ENCODE peak calls at places on chromosomes 11 and 22, in seven cellular contexts. M, T, D, K, Q, N and U are unnamed samples.

GRCh38 chr11:1699771-1700170 is 2.8 kb downstream of the KRTAP5-6 start:
- DNase-seq in M (no peak), T (no peak), D (no peak), K (no peak), Q (no peak), N (no peak), U (no peak)

GRCh38 chr11:65932558-65932919 is 12.7 kb upstream of the TSGA10IP start:
- DNase-seq in M (peak; percentile 57), T (no peak), D (no peak), K (peak; percentile 42), Q (no peak), N (peak; percentile 82), U (peak; percentile 65)

GRCh38 chr11:61897387-61898246 is 6.3 kb upstream of the FADS3 start:
- DNase-seq in M (peak; percentile 86), T (no peak), D (peak; percentile 46), K (peak; percentile 81), Q (peak; percentile 85), N (peak; percentile 93), U (peak; percentile 70)

GRCh38 chr11:78414321-78415051 is 3.1 kb downstream of the GAB2 start:
- DNase-seq in M (no peak), T (no peak), D (no peak), K (peak; percentile 64), Q (peak; percentile 12), N (peak; percentile 51), U (peak; percentile 66)

GRCh38 chr11:122724520-122724919 is 69.0 kb downstream of the UBASH3B start:
- DNase-seq in M (no peak), T (no peak), D (no peak), K (no peak), Q (no peak), N (peak; percentile 41), U (peak; percentile 55)

GRCh38 chr22:27318516-27318915 is 483.0 kb downstream of the MN1 start:
- DNase-seq in M (peak; percentile 21), T (no peak), D (no peak), K (no peak), Q (peak; percentile 79), N (peak; percentile 27), U (peak; percentile 67)

GRCh38 chr11:43905788-43906187 is 25.2 kb downstream of the ALKBH3 start:
- DNase-seq in M (no peak), T (no peak), D (no peak), K (no peak), Q (no peak), N (no peak), U (peak; percentile 34)

GRCh38 chr11:57237204-57237681 is at the start of gene APLNR:
- DNase-seq in M (peak; percentile 42), T (no peak), D (no peak), K (no peak), Q (no peak), N (no peak), U (no peak)

GRCh38 chr11:102421262-102421661 is 31.3 kb downstream of the TMEM123 start:
- DNase-seq in M (no peak), T (no peak), D (no peak), K (no peak), Q (no peak), N (no peak), U (no peak)
- TF ChIP-seq EZH2phosphoT487 in M (no peak), T (no peak), D (no peak), K (no peak), Q (no peak), N (no peak), U (no peak)

GRCh38 chr22:21951062-21951461 is 1.6 kb downstream of the PPM1F start:
- DNase-seq in M (no peak), T (no peak), D (no peak), K (no peak), Q (no peak), N (no peak), U (no peak)

GRCh38 chr22:21949569-21949918 is 3.1 kb downstream of the PPM1F start:
- DNase-seq in M (no peak), T (no peak), D (no peak), K (no peak), Q (no peak), N (no peak), U (no peak)

GRCh38 chr22:21949948-21950347 is 2.7 kb downstream of the PPM1F start:
- DNase-seq in M (no peak), T (no peak), D (no peak), K (no peak), Q (no peak), N (no peak), U (no peak)

GRCh38 chr22:21951931-21952465 is 650 bp downstream of the PPM1F start:
- DNase-seq in M (peak; percentile 69), T (no peak), D (peak; percentile 15), K (peak; percentile 52), Q (peak; percentile 68), N (peak; percentile 74), U (peak; percentile 76)

DNA sequence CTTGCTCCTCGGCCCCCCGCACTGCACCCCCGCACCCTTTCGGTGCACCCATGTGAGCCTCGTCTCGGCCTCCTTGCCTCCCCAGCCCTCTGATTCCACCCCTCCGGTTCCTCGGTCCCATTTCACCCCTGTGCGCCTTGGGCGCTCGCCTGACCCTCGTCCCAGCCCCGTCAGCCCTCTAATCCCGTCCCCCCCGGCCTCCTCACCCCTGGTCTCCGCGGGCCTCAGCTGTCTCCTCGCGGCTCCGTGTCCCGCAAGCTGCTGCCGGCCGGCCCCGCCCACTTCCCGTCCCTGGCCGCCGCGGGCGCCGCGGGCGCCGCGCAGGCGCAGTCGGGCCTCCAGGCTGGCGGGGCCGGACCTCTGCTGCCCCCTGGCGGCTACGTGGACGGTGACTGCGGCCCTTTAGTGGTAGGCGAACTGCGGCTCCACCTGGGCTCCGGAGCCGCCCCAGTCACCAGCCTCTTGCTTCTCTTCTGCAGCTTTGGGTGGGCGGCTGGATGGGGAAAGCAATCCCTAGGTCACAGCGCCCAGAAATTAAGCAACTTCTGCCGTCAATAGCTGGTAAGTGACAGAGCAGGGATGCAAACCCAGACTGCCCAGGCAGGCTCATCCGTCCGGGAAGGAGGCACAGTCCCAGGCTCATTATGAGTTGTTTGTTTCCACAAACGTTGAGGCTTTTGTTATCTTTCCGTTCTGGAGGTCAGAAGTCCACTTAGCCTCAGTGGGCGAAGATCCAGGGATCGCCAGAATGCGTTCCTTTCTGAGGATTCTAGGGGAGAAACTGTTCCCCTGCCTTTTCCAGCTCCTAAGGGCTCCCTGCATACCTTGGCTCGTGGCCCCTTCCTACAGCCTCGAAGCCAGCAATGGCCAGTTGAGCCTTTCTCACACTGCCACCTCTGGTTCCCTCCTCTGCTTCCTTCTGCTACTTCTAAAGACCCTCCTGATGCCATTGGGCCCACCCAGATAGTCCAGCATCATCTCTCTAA is at the start of gene PPM1F:
- DNase-seq in M (peak; percentile 95), T (no peak), D (peak; percentile 85), K (peak; percentile 76), Q (peak; percentile 95), N (peak; percentile 85), U (peak; percentile 90)
- TF ChIP-seq EZH2 in M (peak; percentile 50), T (no peak), D (no peak), K (no peak), Q (no peak), N (no peak), U (no peak)

GRCh38 chr11:115313224-115313838 is 190.9 kb downstream of the CADM1 start:
- DNase-seq in M (no peak), T (no peak), D (no peak), K (no peak), Q (no peak), N (no peak), U (no peak)

GRCh38 chr11:115316682-115317081 is 187.5 kb downstream of the CADM1 start:
- DNase-seq in M (no peak), T (no peak), D (no peak), K (no peak), Q (no peak), N (no peak), U (no peak)

GRCh38 chr11:115317428-115318185 is 186.6 kb downstream of the CADM1 start:
- DNase-seq in M (no peak), T (no peak), D (no peak), K (no peak), Q (no peak), N (no peak), U (no peak)

GRCh38 chr11:115311949-115312348 is 192.3 kb downstream of the CADM1 start:
- DNase-seq in M (no peak), T (no peak), D (no peak), K (no peak), Q (no peak), N (no peak), U (no peak)

GRCh38 chr11:115314330-115314729 is 189.9 kb downstream of the CADM1 start:
- DNase-seq in M (no peak), T (no peak), D (no peak), K (no peak), Q (no peak), N (no peak), U (no peak)
- H2AFZ ChIP-seq in M (no peak overlapping the region), T (no peak overlapping the region), D (no peak overlapping the region), K (no peak overlapping the region), Q (no peak overlapping the region), N (no peak overlapping the region), U (no peak overlapping the region)

GRCh38 chr11:13384837-13385417 is 78.1 kb downstream of the BTBD10 start:
- DNase-seq in M (peak; percentile 67), T (peak; percentile 23), D (peak; percentile 25), K (peak; percentile 52), Q (peak; percentile 52), N (peak; percentile 80), U (peak; percentile 71)

GRCh38 chr11:13391217-13391616 is 71.8 kb downstream of the BTBD10 start:
- DNase-seq in M (no peak), T (no peak), D (no peak), K (no peak), Q (no peak), N (no peak), U (no peak)

GRCh38 chr11:13382751-13383150 is 80.3 kb downstream of the BTBD10 start:
- DNase-seq in M (no peak), T (no peak), D (no peak), K (no peak), Q (no peak), N (no peak), U (no peak)

GRCh38 chr11:13386567-13386966 is 76.5 kb downstream of the BTBD10 start:
- DNase-seq in M (no peak), T (no peak), D (no peak), K (no peak), Q (peak; percentile 52), N (no peak), U (no peak)

GRCh38 chr11:13388741-13389140 is 74.3 kb downstream of the BTBD10 start:
- DNase-seq in M (no peak), T (no peak), D (no peak), K (no peak), Q (no peak), N (no peak), U (no peak)
- TF ChIP-seq EZH2phosphoT487 in M (no peak), T (no peak), D (no peak), K (no peak), Q (no peak), N (no peak), U (no peak)

DNA sequence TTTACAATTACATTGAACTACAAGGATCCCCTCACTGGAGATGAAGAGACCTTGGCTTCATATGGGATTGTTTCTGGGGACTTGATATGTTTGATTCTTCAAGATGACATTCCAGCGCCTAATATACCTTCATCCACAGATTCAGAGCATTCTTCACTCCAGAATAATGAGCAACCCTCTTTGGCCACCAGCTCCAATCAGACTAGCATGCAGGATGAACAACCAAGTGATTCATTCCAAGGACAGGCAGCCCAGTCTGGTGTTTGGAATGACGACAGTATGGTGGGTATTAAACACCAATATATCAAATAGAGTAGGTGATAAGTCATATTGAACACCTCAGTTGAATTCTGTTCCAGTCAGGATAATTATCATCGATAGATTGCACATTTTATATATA is 4.4 kb downstream of the FBXO7 start:
- DNase-seq in M (no peak), T (no peak), D (no peak), K (no peak), Q (no peak), N (no peak), U (peak; percentile 73)
- TF ChIP-seq EZH2 in M (no peak), T (no peak), D (no peak), K (no peak), Q (no peak), N (no peak), U (no peak)

GRCh38 chr11:58685973-58686720 is 45.6 kb downstream of the GLYAT start:
- DNase-seq in M (no peak), T (no peak), D (no peak), K (no peak), Q (no peak), N (no peak), U (no peak)
- H2AFZ ChIP-seq in M (no peak overlapping the region), T (no peak overlapping the region), D (no peak overlapping the region), K (no peak overlapping the region), Q (no peak overlapping the region), N (no peak overlapping the region), U (no peak overlapping the region)